ENCODE peak calls at places on chromosomes 6 and 20, in seven cellular contexts. One of them, this sample, is unnamed.
A peak's percentile ranks its signal among the peaks of the same experiment; 100 is the strongest.

GRCh38 chr6:41059569-41059968 is 6.6 kb downstream of the APOBEC2 start:
- DNase-seq in left ventricle myocardium inferior: no peak
- DNase-seq in lung: no peak
- DNase-seq in hepatocyte: no peak
- DNase-seq in neural crest cell: no peak
- DNase-seq in ovary: no peak
- DNase-seq in fibroblast of pulmonary artery: no peak
- DNase-seq in this sample: peak; percentile 33

GRCh38 chr6:129719692-129720091 is 9.7 kb upstream of the ARHGAP18 start:
- DNase-seq in left ventricle myocardium inferior: no peak
- DNase-seq in lung: no peak
- DNase-seq in hepatocyte: no peak
- DNase-seq in neural crest cell: no peak
- DNase-seq in ovary: no peak
- DNase-seq in fibroblast of pulmonary artery: peak; percentile 70
- DNase-seq in this sample: no peak

GRCh38 chr6:132400641-132401119 is 595 bp downstream of the MOXD1 start:
- DNase-seq in left ventricle myocardium inferior: no peak
- DNase-seq in lung: no peak
- DNase-seq in hepatocyte: peak; percentile 16
- DNase-seq in neural crest cell: peak; percentile 6
- DNase-seq in ovary: no peak
- DNase-seq in fibroblast of pulmonary artery: no peak
- DNase-seq in this sample: no peak

GRCh38 chr6:33904050-33904827 is 100.4 kb upstream of the MLN start:
- DNase-seq in left ventricle myocardium inferior: no peak
- DNase-seq in lung: no peak
- DNase-seq in hepatocyte: no peak
- DNase-seq in neural crest cell: peak; percentile 5
- DNase-seq in ovary: no peak
- DNase-seq in fibroblast of pulmonary artery: no peak
- DNase-seq in this sample: no peak

GRCh38 chr6:70998148-70998547 is 41.3 kb upstream of the B3GAT2 start:
- DNase-seq in left ventricle myocardium inferior: no peak
- DNase-seq in lung: no peak
- DNase-seq in hepatocyte: no peak
- DNase-seq in neural crest cell: no peak
- DNase-seq in ovary: no peak
- DNase-seq in fibroblast of pulmonary artery: no peak
- DNase-seq in this sample: no peak

GRCh38 chr6:159693128-159693893 is at the start of gene SOD2:
- DNase-seq in left ventricle myocardium inferior: peak; percentile 87
- DNase-seq in lung: peak; percentile 86
- DNase-seq in hepatocyte: peak; percentile 92
- DNase-seq in neural crest cell: peak; percentile 80
- DNase-seq in ovary: peak; percentile 82
- DNase-seq in fibroblast of pulmonary artery: peak; percentile 96
- DNase-seq in this sample: peak; percentile 79

GRCh38 chr6:139568956-139569538 is 194.6 kb upstream of the CITED2 start:
- DNase-seq in left ventricle myocardium inferior: no peak
- DNase-seq in lung: no peak
- DNase-seq in hepatocyte: no peak
- DNase-seq in neural crest cell: no peak
- DNase-seq in ovary: no peak
- DNase-seq in fibroblast of pulmonary artery: peak; percentile 85
- DNase-seq in this sample: peak; percentile 88

GRCh38 chr20:40880063-40880715 is 148.4 kb upstream of the TOP1 start:
- DNase-seq in left ventricle myocardium inferior: no peak
- DNase-seq in lung: no peak
- DNase-seq in hepatocyte: no peak
- DNase-seq in neural crest cell: no peak
- DNase-seq in ovary: no peak
- DNase-seq in fibroblast of pulmonary artery: no peak
- DNase-seq in this sample: no peak

GRCh38 chr6:2244261-2245102 is 923 bp downstream of the GMDS start:
- DNase-seq in left ventricle myocardium inferior: no peak
- DNase-seq in lung: peak; percentile 30
- DNase-seq in hepatocyte: peak; percentile 63
- DNase-seq in neural crest cell: no peak
- DNase-seq in ovary: no peak
- DNase-seq in fibroblast of pulmonary artery: no peak
- DNase-seq in this sample: no peak

GRCh38 chr20:31681128-31681727 is 41.4 kb downstream of the BCL2L1 start:
- DNase-seq in left ventricle myocardium inferior: no peak
- DNase-seq in lung: no peak
- DNase-seq in hepatocyte: no peak
- DNase-seq in neural crest cell: no peak
- DNase-seq in ovary: no peak
- DNase-seq in fibroblast of pulmonary artery: no peak
- DNase-seq in this sample: no peak

GRCh38 chr6:44867561-44868334 is 460.4 kb upstream of the RUNX2 start:
- DNase-seq in left ventricle myocardium inferior: no peak
- DNase-seq in lung: no peak
- DNase-seq in hepatocyte: no peak
- DNase-seq in neural crest cell: no peak
- DNase-seq in ovary: no peak
- DNase-seq in fibroblast of pulmonary artery: no peak
- DNase-seq in this sample: no peak

GRCh38 chr6:77876300-77876699 is 223.5 kb downstream of the MEI4 start:
- DNase-seq in left ventricle myocardium inferior: no peak
- DNase-seq in lung: no peak
- DNase-seq in hepatocyte: no peak
- DNase-seq in neural crest cell: no peak
- DNase-seq in ovary: no peak
- DNase-seq in fibroblast of pulmonary artery: no peak
- DNase-seq in this sample: peak; percentile 1

GRCh38 chr6:88238065-88238464 is 71.9 kb upstream of the CNR1 start:
- DNase-seq in left ventricle myocardium inferior: no peak
- DNase-seq in lung: no peak
- DNase-seq in hepatocyte: peak; percentile 56
- DNase-seq in neural crest cell: no peak
- DNase-seq in ovary: no peak
- DNase-seq in fibroblast of pulmonary artery: peak; percentile 3
- DNase-seq in this sample: peak; percentile 14

GRCh38 chr20:38706482-38706881 is 17.8 kb upstream of the SLC32A1 start:
- DNase-seq in left ventricle myocardium inferior: no peak
- DNase-seq in lung: no peak
- DNase-seq in hepatocyte: no peak
- DNase-seq in neural crest cell: no peak
- DNase-seq in ovary: no peak
- DNase-seq in fibroblast of pulmonary artery: no peak
- DNase-seq in this sample: no peak

DNA sequence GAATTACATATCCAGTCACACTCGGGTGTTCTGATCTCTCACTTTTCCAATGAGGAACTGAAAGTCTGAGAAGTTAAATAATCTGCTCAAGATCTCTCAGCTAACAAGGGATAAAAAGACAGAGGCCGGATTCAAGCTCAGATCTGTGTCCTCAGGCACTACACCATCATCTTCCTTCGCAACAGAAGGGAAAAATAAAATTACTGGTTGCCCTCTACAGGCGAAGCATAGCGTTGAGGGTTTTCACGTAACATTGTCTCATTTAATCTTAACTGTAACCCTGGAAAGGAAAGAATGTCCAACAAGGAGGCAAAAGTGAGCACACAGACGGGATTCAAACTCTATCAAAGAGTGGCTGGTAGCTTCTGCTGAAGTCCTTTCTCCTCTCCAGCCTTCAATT is 67.8 kb upstream of the ANKEF1 start:
- DNase-seq in left ventricle myocardium inferior: no peak
- DNase-seq in lung: no peak
- DNase-seq in hepatocyte: no peak
- DNase-seq in neural crest cell: no peak
- DNase-seq in ovary: no peak
- DNase-seq in fibroblast of pulmonary artery: peak; percentile 18
- DNase-seq in this sample: peak; percentile 26
- TF ChIP-seq CTCF in left ventricle myocardium inferior: no peak
- TF ChIP-seq CTCF in lung: no peak
- TF ChIP-seq CTCF in hepatocyte: peak; percentile 33
- TF ChIP-seq CTCF in neural crest cell: peak; percentile 55
- TF ChIP-seq CTCF in ovary: no peak
- TF ChIP-seq CTCF in fibroblast of pulmonary artery: peak; percentile 36
- TF ChIP-seq CTCF in this sample: peak; percentile 54

DNA sequence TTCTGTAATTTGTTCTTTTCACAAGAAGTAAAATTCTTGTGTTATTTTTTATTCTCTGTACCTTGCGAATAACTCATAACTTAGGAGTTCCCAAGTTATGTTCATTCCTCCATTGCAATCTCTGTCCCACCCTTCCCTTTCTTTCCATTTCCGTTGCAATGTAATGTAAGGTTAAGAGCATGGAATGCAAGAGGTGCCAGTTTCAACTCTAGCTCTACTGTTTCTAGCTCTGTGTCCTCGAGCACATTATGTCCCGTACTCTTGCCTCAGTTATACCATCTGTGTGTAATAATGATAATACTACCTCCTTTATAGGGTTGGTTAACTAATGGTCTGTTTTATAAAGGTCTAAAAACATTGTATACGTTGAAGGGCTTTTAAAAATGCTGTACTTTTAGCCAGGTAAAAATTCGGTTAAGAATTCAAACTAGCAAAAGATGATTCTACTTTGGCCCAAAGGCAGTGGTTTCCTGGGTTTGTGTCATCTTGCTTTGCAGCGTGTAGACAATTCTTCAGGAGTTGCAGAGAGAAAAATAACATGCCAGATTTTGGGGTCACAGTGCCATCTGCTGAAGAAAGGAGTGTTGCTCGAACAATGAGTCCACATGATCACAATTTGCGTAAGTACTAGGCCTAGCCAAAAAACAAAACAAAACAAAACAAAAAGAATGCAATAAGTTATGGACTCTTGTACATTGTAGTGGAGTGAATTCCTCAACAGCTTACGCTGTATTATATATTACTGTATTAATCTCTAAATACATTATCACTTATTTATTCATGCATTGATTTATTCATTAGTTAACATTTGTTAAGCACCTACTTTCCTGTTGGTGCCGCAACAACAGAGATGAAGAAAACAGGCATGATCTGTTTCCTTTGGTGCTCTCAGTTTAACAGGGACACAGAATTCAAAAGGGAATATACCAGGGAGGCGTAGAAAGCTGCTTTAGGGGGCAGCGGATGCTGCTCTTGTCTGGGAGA is 10.0 kb upstream of the PFDN4 start:
- DNase-seq in left ventricle myocardium inferior: no peak
- DNase-seq in lung: no peak
- DNase-seq in hepatocyte: peak; percentile 52
- DNase-seq in neural crest cell: no peak
- DNase-seq in ovary: no peak
- DNase-seq in fibroblast of pulmonary artery: peak; percentile 80
- DNase-seq in this sample: peak; percentile 74
- TF ChIP-seq CTCF in left ventricle myocardium inferior: no peak
- TF ChIP-seq CTCF in lung: no peak
- TF ChIP-seq CTCF in hepatocyte: peak; percentile 49
- TF ChIP-seq CTCF in neural crest cell: peak; percentile 18
- TF ChIP-seq CTCF in ovary: no peak
- TF ChIP-seq CTCF in fibroblast of pulmonary artery: peak; percentile 44
- TF ChIP-seq CTCF in this sample: peak; percentile 49

GRCh38 chr6:43286995-43287716 is 10.9 kb upstream of the SLC22A7 start:
- DNase-seq in left ventricle myocardium inferior: no peak
- DNase-seq in lung: no peak
- DNase-seq in hepatocyte: no peak
- DNase-seq in neural crest cell: no peak
- DNase-seq in ovary: no peak
- DNase-seq in fibroblast of pulmonary artery: no peak
- DNase-seq in this sample: no peak
- TF ChIP-seq CTCF in left ventricle myocardium inferior: peak; percentile 32
- TF ChIP-seq CTCF in lung: no peak
- TF ChIP-seq CTCF in hepatocyte: peak; percentile 17
- TF ChIP-seq CTCF in neural crest cell: peak; percentile 28
- TF ChIP-seq CTCF in ovary: no peak
- TF ChIP-seq CTCF in fibroblast of pulmonary artery: no peak
- TF ChIP-seq CTCF in this sample: peak; percentile 6

GRCh38 chr6:42230320-42231034 is 12.8 kb upstream of the MRPS10 start:
- DNase-seq in left ventricle myocardium inferior: no peak
- DNase-seq in lung: no peak
- DNase-seq in hepatocyte: no peak
- DNase-seq in neural crest cell: no peak
- DNase-seq in ovary: peak; percentile 36
- DNase-seq in fibroblast of pulmonary artery: peak; percentile 27
- DNase-seq in this sample: no peak
- TF ChIP-seq CTCF in left ventricle myocardium inferior: peak; percentile 20
- TF ChIP-seq CTCF in lung: no peak
- TF ChIP-seq CTCF in hepatocyte: peak; percentile 35
- TF ChIP-seq CTCF in neural crest cell: peak; percentile 54
- TF ChIP-seq CTCF in ovary: no peak
- TF ChIP-seq CTCF in fibroblast of pulmonary artery: peak; percentile 45
- TF ChIP-seq CTCF in this sample: peak; percentile 53

This sample was measured in fibroblast of mammary gland.